ENCODE peak calls at places on chromosome 11, in five cellular contexts. X is sigmoid colon, G is GM23338, C is body of pancreas, L is GM12878. J is an unnamed sample.

GRCh38 chr11:17542249-17542648 is 2.0 kb downstream of the USH1C start:
- DNase-seq in X (no peak), G (no peak), C (peak; percentile 62), L (no peak), J (no peak)

GRCh38 chr11:80596291-80596810 is 1155.5 kb upstream of the TENM4 start:
- DNase-seq in X (no peak), G (no peak), C (no peak), L (no peak), J (no peak)

GRCh38 chr11:64000026-64000739 is 13.9 kb downstream of the OTUB1 start:
- DNase-seq in X (peak; percentile 87), G (peak; percentile 90), C (peak; percentile 66), L (no peak), J (peak; percentile 74)

GRCh38 chr11:121538054-121538453 is 85.3 kb upstream of the SORL1-AS1 start:
- DNase-seq in X (no peak), G (no peak), C (no peak), L (peak; percentile 59), J (no peak)

GRCh38 chr11:95659088-95659487 is 130.5 kb downstream of the FAM76B start:
- DNase-seq in X (no peak), G (no peak), C (no peak), L (no peak), J (no peak)

GRCh38 chr11:124762077-124762623 is at the start of gene ESAM:
- DNase-seq in X (no peak), G (peak; percentile 66), C (peak; percentile 57), L (no peak), J (peak; percentile 80)

GRCh38 chr11:10758959-10759358 is 7.9 kb downstream of the CTR9 start:
- DNase-seq in X (no peak), G (peak; percentile 21), C (no peak), L (no peak), J (no peak)

GRCh38 chr11:41377709-41378394 is 81.6 kb downstream of the LRRC4C start:
- DNase-seq in X (no peak), G (no peak), C (peak; percentile 14), L (no peak), J (no peak)

GRCh38 chr11:13324709-13325108 is 47.1 kb downstream of the BMAL1 start:
- DNase-seq in X (no peak), G (no peak), C (no peak), L (no peak), J (no peak)

GRCh38 chr11:121465709-121466062 is 12.9 kb upstream of the SORL1-AS1 start:
- DNase-seq in X (no peak), G (no peak), C (no peak), L (no peak), J (no peak)

GRCh38 chr11:46417711-46418110 is 26.1 kb upstream of the CHRM4 start:
- DNase-seq in X (no peak), G (peak; percentile 25), C (no peak), L (no peak), J (no peak)

GRCh38 chr11:28621648-28622215 is 513.5 kb downstream of the METTL15 start:
- DNase-seq in X (no peak), G (no peak), C (no peak), L (no peak), J (no peak)

GRCh38 chr11:76622481-76623094 is 48.0 kb downstream of the LRRC32 start:
- DNase-seq in X (peak; percentile 50), G (no peak), C (no peak), L (no peak), J (no peak)

GRCh38 chr11:126082251-126083109 is 19.8 kb upstream of the CDON start:
- DNase-seq in X (no peak), G (peak; percentile 67), C (no peak), L (no peak), J (no peak)

GRCh38 chr11:69852051-69852450 is 32.8 kb upstream of the FGF3 start:
- DNase-seq in X (no peak), G (no peak), C (no peak), L (no peak), J (peak; percentile 4)

GRCh38 chr11:46916669-46917108 is 1.7 kb downstream of the LRP4 start:
- DNase-seq in X (peak; percentile 88), G (peak; percentile 89), C (peak; percentile 60), L (no peak), J (no peak)

GRCh38 chr11:90219438-90219837 is 3.4 kb downstream of the CHORDC1 start:
- DNase-seq in X (no peak), G (no peak), C (no peak), L (no peak), J (no peak)

GRCh38 chr11:116596346-116597260 is 176.2 kb downstream of the BUD13 start:
- DNase-seq in X (peak; percentile 40), G (no peak), C (no peak), L (no peak), J (no peak)

GRCh38 chr11:19432370-19433163 is 191.8 kb upstream of the E2F8 start:
- DNase-seq in X (no peak), G (peak; percentile 22), C (no peak), L (peak; percentile 74), J (no peak)

GRCh38 chr11:80899381-80899780 is 1458.6 kb upstream of the TENM4 start:
- DNase-seq in X (no peak), G (no peak), C (no peak), L (no peak), J (no peak)

GRCh38 chr11:691710-692590 is 3.1 kb downstream of the DEAF1 start:
- DNase-seq in X (no peak), G (no peak), C (no peak), L (no peak), J (no peak)

GRCh38 chr11:69683764-69684333 is 8.7 kb upstream of the LTO1 start:
- DNase-seq in X (peak; percentile 38), G (peak; percentile 81), C (no peak), L (no peak), J (no peak)

GRCh38 chr11:127451852-127452251 is 451.3 kb upstream of the KIRREL3 start:
- DNase-seq in X (peak; percentile 73), G (no peak), C (no peak), L (no peak), J (no peak)

GRCh38 chr11:35802221-35802620 is 139.6 kb downstream of the TRIM44 start:
- DNase-seq in X (no peak), G (no peak), C (no peak), L (no peak), J (no peak)
- H3K4me1 ChIP-seq in X (no peaks in the 10 kb centered on the region), G (no peaks in the 10 kb centered on the region), C (peaks cover 15% of the 10 kb centered on the region), L (peaks cover 4% of the 10 kb centered on the region), J (peaks cover 11% of the 10 kb centered on the region)

DNA sequence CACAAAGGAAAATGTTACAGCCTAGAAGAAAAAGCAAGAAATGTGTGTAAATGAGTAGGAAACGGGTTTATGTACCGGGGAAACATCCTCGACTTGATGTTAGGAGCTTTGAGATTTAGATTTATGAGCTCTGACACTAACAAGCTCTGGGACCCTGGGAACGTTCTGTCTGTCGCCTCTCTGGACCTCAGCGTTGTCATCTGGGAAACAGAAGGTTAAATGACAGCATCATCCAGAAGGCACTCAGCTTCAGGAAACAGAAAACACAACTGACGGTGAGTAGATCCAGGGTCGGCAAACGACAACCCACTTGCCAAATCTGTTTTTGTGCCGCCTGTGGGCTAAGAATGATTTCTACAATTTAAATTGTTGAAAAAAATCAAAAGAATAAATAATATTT is 46.9 kb upstream of the SYT13 start:
- DNase-seq in X (no peak), G (no peak), C (no peak), L (no peak), J (no peak)
- H3K27ac ChIP-seq in X (peak overlapping the region; percentile 21), G (no peak overlapping the region), C (no peak overlapping the region), L (no peak overlapping the region), J (peak overlapping the region; percentile 59)

GRCh38 chr11:9573054-9573774 is at the start of gene WEE1:
- DNase-seq in X (peak; percentile 99), G (peak; percentile 99), C (peak; percentile 98), L (peak; percentile 86), J (peak; percentile 98)
- H3K4me1 ChIP-seq in X (no peaks in the 10 kb centered on the region), G (peaks cover 40% of the 10 kb centered on the region), C (peaks cover 43% of the 10 kb centered on the region), L (peaks cover 6% of the 10 kb centered on the region), J (peaks cover 48% of the 10 kb centered on the region)

GRCh38 chr11:117664897-117665296 is 132.1 kb downstream of the DSCAML1 start:
- DNase-seq in X (no peak), G (no peak), C (no peak), L (no peak), J (no peak)

GRCh38 chr11:117662870-117663269 is 134.1 kb downstream of the DSCAML1 start:
- DNase-seq in X (no peak), G (no peak), C (no peak), L (no peak), J (no peak)

GRCh38 chr11:117663826-117664225 is 133.2 kb downstream of the DSCAML1 start:
- DNase-seq in X (peak; percentile 67), G (peak; percentile 39), C (no peak), L (no peak), J (no peak)

GRCh38 chr11:117663389-117663788 is 133.6 kb downstream of the DSCAML1 start:
- DNase-seq in X (no peak), G (no peak), C (no peak), L (no peak), J (no peak)

GRCh38 chr11:117662255-117662654 is 134.8 kb downstream of the DSCAML1 start:
- DNase-seq in X (no peak), G (no peak), C (no peak), L (no peak), J (no peak)
- H3K27ac ChIP-seq in X (no peak overlapping the region), G (no peak overlapping the region), C (no peak overlapping the region), L (no peak overlapping the region), J (no peak overlapping the region)

GRCh38 chr11:61295596-61295926 is 445 bp upstream of the VWCE start:
- DNase-seq in X (no peak), G (no peak), C (peak; percentile 25), L (no peak), J (no peak)
- H3K4me1 ChIP-seq in X (no peaks in the 10 kb centered on the region), G (peaks cover 9% of the 10 kb centered on the region), C (peaks cover 25% of the 10 kb centered on the region), L (peaks cover 28% of the 10 kb centered on the region), J (peaks cover 44% of the 10 kb centered on the region)

GRCh38 chr11:108664241-108664640 is 628 bp upstream of the DDX10 start:
- DNase-seq in X (no peak), G (no peak), C (no peak), L (no peak), J (no peak)

GRCh38 chr11:108663154-108663877 is 1.6 kb upstream of the DDX10 start:
- DNase-seq in X (no peak), G (no peak), C (no peak), L (peak; percentile 56), J (no peak)

GRCh38 chr11:108662700-108663099 is 2.2 kb upstream of the DDX10 start:
- DNase-seq in X (no peak), G (no peak), C (no peak), L (no peak), J (no peak)

GRCh38 chr11:108666373-108666772 is 1.5 kb downstream of the DDX10 start:
- DNase-seq in X (no peak), G (peak; percentile 48), C (no peak), L (no peak), J (no peak)

GRCh38 chr11:108664730-108665525 is at the start of gene DDX10:
- DNase-seq in X (peak; percentile 99), G (peak; percentile 99), C (peak; percentile 99), L (peak; percentile 92), J (peak; percentile 95)
- H3K27ac ChIP-seq in X (peak within 1 kb of the TSS; percentile 71), G (no peak within 1 kb of the TSS), C (peak within 1 kb of the TSS; percentile 77), L (peak within 1 kb of the TSS; percentile 79), J (peak within 1 kb of the TSS; percentile 74)

GRCh38 chr11:12091957-12092558 is 18.3 kb upstream of the MICAL2 start:
- DNase-seq in X (no peak), G (no peak), C (no peak), L (no peak), J (no peak)
- H3K4me1 ChIP-seq in X (no peaks in the 10 kb centered on the region), G (peaks cover 13% of the 10 kb centered on the region), C (no peaks in the 10 kb centered on the region), L (no peaks in the 10 kb centered on the region), J (peaks cover 60% of the 10 kb centered on the region)

J was measured in lower lobe of right lung.